ENCODE peak calls at places on chromosomes 12 and 14, in eight cellular contexts. N, H, O, J, P, T, M and Q are unnamed samples.

GRCh38 chr12:68784015-68784414 is 24.0 kb upstream of the MDM2 start:
- DNase-seq in N (no peak), H (no peak), O (no peak), J (no peak), P (no peak), T (no peak), M (no peak), Q (no peak)

GRCh38 chr14:67675219-67675582 is 769 bp upstream of the VTI1B start:
- DNase-seq in N (no peak), H (no peak), O (no peak), J (no peak), P (no peak), T (no peak), M (no peak), Q (no peak)

GRCh38 chr14:69471436-69471835 is 13.1 kb upstream of the PLEKHD1 start:
- DNase-seq in N (no peak), H (no peak), O (no peak), J (no peak), P (no peak), T (no peak), M (no peak), Q (no peak)

GRCh38 chr14:32727827-32728226 is 210.9 kb upstream of the NPAS3 start:
- DNase-seq in N (no peak), H (no peak), O (no peak), J (no peak), P (no peak), T (no peak), M (no peak), Q (no peak)

GRCh38 chr12:47773062-47773857 is at the start of gene SLC48A1:
- DNase-seq in N (peak; percentile 92), H (peak; percentile 84), O (peak; percentile 80), J (peak; percentile 97), P (peak; percentile 87), T (peak; percentile 87), M (peak; percentile 46), Q (peak; percentile 90)

GRCh38 chr12:95978774-95979173 is 17.4 kb downstream of the HAL start:
- DNase-seq in N (no peak), H (no peak), O (no peak), J (no peak), P (no peak), T (no peak), M (no peak), Q (no peak)

GRCh38 chr14:71610797-71611196 is 321.4 kb upstream of the RGS6 start:
- DNase-seq in N (no peak), H (no peak), O (no peak), J (no peak), P (no peak), T (no peak), M (no peak), Q (no peak)

GRCh38 chr12:131142891-131143637 is 189.4 kb downstream of the ADGRD1 start:
- DNase-seq in N (peak; percentile 55), H (no peak), O (no peak), J (peak; percentile 44), P (no peak), T (peak; percentile 60), M (no peak), Q (no peak)

GRCh38 chr12:47785036-47785886 is 12.2 kb downstream of the SLC48A1 start:
- DNase-seq in N (no peak), H (no peak), O (no peak), J (no peak), P (peak; percentile 82), T (peak; percentile 69), M (no peak), Q (no peak)

DNA sequence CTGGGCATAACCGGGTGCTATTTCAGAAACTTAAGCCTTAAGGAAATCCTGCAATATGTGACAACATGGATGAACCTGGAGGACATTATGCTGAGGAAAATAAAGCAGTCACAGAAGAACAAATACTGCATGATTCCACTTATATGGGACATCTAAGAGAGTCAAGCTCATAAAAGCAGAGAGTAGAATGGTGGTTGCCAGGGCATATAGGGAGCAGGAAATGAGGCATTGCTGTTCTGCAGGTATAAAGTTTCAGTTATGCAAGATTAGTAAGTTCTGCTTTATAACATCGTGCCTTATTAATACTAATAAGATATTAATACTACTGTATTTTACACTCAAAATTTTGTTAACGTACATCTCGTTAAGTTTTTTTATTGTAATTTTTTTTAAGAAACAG is 124.2 kb upstream of the ATF1 start:
- DNase-seq in N (no peak), H (no peak), O (no peak), J (no peak), P (no peak), T (no peak), M (no peak), Q (no peak)
- H3K27ac ChIP-seq in N (no peak overlapping the region), H (no peak overlapping the region), O (no peak overlapping the region), J (no peak overlapping the region), P (no peak overlapping the region), T (no peak overlapping the region), M (no peak overlapping the region), Q (no peak overlapping the region)

DNA sequence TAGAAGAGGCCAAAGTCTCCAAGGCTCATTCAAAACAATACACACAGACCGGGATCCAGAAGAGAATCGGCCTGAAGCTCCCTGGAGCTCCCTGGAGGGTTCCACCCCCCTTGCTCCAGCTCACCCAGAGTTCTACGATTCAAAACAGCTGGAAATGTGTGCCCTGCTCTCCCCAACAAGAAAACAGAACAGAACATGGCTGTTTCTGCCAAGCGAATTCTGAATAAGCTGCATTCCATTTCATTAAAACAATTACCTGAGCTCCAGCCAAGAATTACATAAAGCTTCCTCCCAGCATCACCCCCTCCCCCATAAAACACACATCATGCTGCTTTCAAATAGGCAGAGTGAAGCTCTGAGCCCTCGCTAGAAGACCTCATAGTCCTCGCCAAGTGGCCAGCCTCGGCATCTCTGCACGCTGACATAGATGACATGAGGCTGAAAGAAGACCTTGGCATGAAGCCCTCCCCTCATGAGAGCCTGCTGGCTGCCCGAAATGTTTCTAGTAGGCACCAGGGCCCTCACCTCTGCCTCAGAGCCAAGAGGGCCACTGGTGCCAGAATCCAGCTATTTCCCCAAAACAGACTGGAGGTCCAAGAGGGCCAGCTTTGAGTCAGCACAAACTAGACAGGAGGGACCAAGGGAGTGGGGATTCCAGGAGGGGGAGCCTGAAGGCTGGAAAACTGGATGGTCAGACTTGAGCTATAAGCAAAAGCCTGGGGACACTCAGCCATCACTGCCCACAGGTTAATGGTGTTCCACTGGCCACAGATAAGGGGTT is 8.3 kb downstream of the PXN start:
- DNase-seq in N (no peak), H (peak; percentile 85), O (peak; percentile 53), J (no peak), P (peak; percentile 73), T (peak; percentile 83), M (peak; percentile 93), Q (no peak)
- TF ChIP-seq CTCF in N (no peak), H (no peak), O (no peak), J (no peak), P (no peak), T (no peak), M (no peak), Q (no peak)

GRCh38 chr12:111407371-111408115 is 1.8 kb downstream of the SH2B3 start:
- DNase-seq in N (no peak), H (no peak), O (no peak), J (no peak), P (no peak), T (no peak), M (no peak), Q (no peak)

GRCh38 chr12:111406474-111407370 is 999 bp downstream of the SH2B3 start:
- DNase-seq in N (no peak), H (peak; percentile 74), O (no peak), J (peak; percentile 83), P (no peak), T (peak; percentile 81), M (no peak), Q (no peak)

GRCh38 chr12:111404362-111405148 is 1.2 kb upstream of the SH2B3 start:
- DNase-seq in N (no peak), H (no peak), O (peak; percentile 45), J (no peak), P (no peak), T (peak; percentile 80), M (no peak), Q (peak; percentile 65)

GRCh38 chr12:111405856-111406473 is at the start of gene SH2B3:
- DNase-seq in N (peak; percentile 62), H (no peak), O (peak; percentile 80), J (no peak), P (no peak), T (no peak), M (peak; percentile 48), Q (no peak)

GRCh38 chr12:111405149-111405855 is 421 bp upstream of the SH2B3 start:
- DNase-seq in N (peak; percentile 94), H (peak; percentile 96), O (peak; percentile 93), J (peak; percentile 99), P (peak; percentile 98), T (peak; percentile 95), M (peak; percentile 86), Q (peak; percentile 99)
- TF ChIP-seq POLR2A in N (no peak), H (no peak), O (peak; percentile 28), J (no peak), P (peak; percentile 15), T (no peak), M (no peak), Q (no peak)

GRCh38 chr14:21106191-21106505 is 5.3 kb downstream of the TMEM253 start:
- DNase-seq in N (no peak), H (no peak), O (no peak), J (no peak), P (no peak), T (no peak), M (no peak), Q (no peak)

GRCh38 chr14:21103710-21104447 is 3.0 kb downstream of the TMEM253 start:
- DNase-seq in N (peak; percentile 93), H (peak; percentile 99), O (peak; percentile 95), J (peak; percentile 96), P (peak; percentile 96), T (peak; percentile 98), M (peak; percentile 94), Q (peak; percentile 98)

GRCh38 chr14:21104448-21105060 is 3.7 kb downstream of the TMEM253 start:
- DNase-seq in N (peak; percentile 69), H (peak; percentile 89), O (peak; percentile 76), J (peak; percentile 57), P (peak; percentile 80), T (peak; percentile 91), M (peak; percentile 77), Q (peak; percentile 88)

GRCh38 chr14:21106506-21107359 is 5.9 kb downstream of the TMEM253 start:
- DNase-seq in N (peak; percentile 78), H (peak; percentile 87), O (peak; percentile 83), J (no peak), P (peak; percentile 87), T (peak; percentile 89), M (peak; percentile 68), Q (peak; percentile 94)

GRCh38 chr14:21105095-21105494 is 4.2 kb downstream of the TMEM253 start:
- DNase-seq in N (no peak), H (no peak), O (no peak), J (peak; percentile 30), P (no peak), T (no peak), M (no peak), Q (no peak)
- H3K27ac ChIP-seq in N (peak overlapping the region; percentile 97), H (peak overlapping the region; percentile 95), O (peak overlapping the region; percentile 99), J (peak overlapping the region; percentile 99), P (peak overlapping the region; percentile 93), T (peak overlapping the region; percentile 99), M (no peak overlapping the region), Q (peak overlapping the region; percentile 96)

GRCh38 chr12:23585782-23586163 is 363.7 kb downstream of the SOX5 start:
- DNase-seq in N (no peak), H (no peak), O (no peak), J (no peak), P (no peak), T (no peak), M (no peak), Q (no peak)
- TF ChIP-seq CTCF in N (no peak), H (no peak), O (no peak), J (no peak), P (no peak), T (no peak), M (no peak), Q (no peak)